ENCODE peak calls at places on chromosomes 2 and 18, in seven cellular contexts. C is stimulated activated CD4-positive, alpha-beta T cell treated with anti-CD3 and anti-CD28 coated beads, TNF-alpha, amount 100 ng/mL, for 24 hours; P is HTR-8/SVneo; D is ELR; F is LoVo; W is Right ventricle myocardium inferior; N is PC-3. L is an unnamed sample.

GRCh38 chr2:159217661-159218060 is 68.8 kb downstream of the WDSUB1 start:
- DNase-seq in F (no peak), D (no peak), C (no peak), P (no peak), W (no peak), N (no peak), L (no peak)

GRCh38 chr2:15890936-15891905 is 49.1 kb upstream of the MYCN start:
- DNase-seq in P (peak), C (no peak), N (peak), F (no peak), D (no peak), W (no peak), L (no peak)

GRCh38 chr2:30287190-30287589 is 55.9 kb downstream of the LBH start:
- DNase-seq in C (no peak), W (no peak), N (no peak), P (no peak), F (no peak), D (no peak), L (no peak)

GRCh38 chr18:8424917-8425725 is 184.1 kb upstream of the RAB12 start:
- DNase-seq in N (peak), F (no peak), W (no peak), P (peak), C (no peak), D (peak), L (no peak)

GRCh38 chr2:218516614-218517013 is 51.5 kb downstream of the USP37 start:
- DNase-seq in C (no peak), D (peak), P (no peak), N (peak), W (no peak), F (no peak), L (no peak)

GRCh38 chr18:3454365-3455089 is 4.6 kb downstream of the TGIF1 start:
- DNase-seq in C (no peak), P (no peak), D (peak), W (no peak), F (peak), N (peak), L (no peak)

GRCh38 chr2:27724905-27725693 is 46.4 kb upstream of the MRPL33 start:
- DNase-seq in N (no peak), C (no peak), D (peak), W (no peak), F (no peak), P (no peak), L (no peak)

GRCh38 chr18:46019956-46020355 is 52.1 kb downstream of the PSTPIP2 start:
- DNase-seq in N (no peak), P (no peak), D (no peak), C (no peak), F (no peak), W (no peak), L (no peak)

GRCh38 chr18:45962461-45962860 is 4.7 kb downstream of the EPG5 start:
- DNase-seq in P (no peak), N (peak), D (peak), C (peak), F (no peak), W (no peak), L (no peak)

GRCh38 chr2:110095994-110096633 is 19.5 kb downstream of the MALL start:
- DNase-seq in F (no peak), P (no peak), N (no peak), W (no peak), C (no peak), D (no peak), L (no peak)

GRCh38 chr2:96788393-96789244 is 27.4 kb upstream of the CNNM3 start:
- DNase-seq in N (peak), F (peak), C (no peak), W (peak), P (peak), D (no peak), L (no peak)

GRCh38 chr2:117856415-117857210 is 42.1 kb downstream of the DDX18 start:
- DNase-seq in W (no peak), P (peak), N (peak), C (no peak), F (peak), D (peak), L (no peak)

GRCh38 chr2:106516864-106517263 is 29.7 kb downstream of the CD8B2 start:
- DNase-seq in D (no peak), P (no peak), W (no peak), N (no peak), F (no peak), C (no peak), L (no peak)

GRCh38 chr2:10709290-10709939 is 12.0 kb upstream of the ATP6V1C2 start:
- DNase-seq in N (peak), F (peak), W (no peak), C (no peak), P (peak), D (peak), L (no peak)

GRCh38 chr2:58207189-58207588 is 33.9 kb downstream of the FANCL start:
- DNase-seq in P (no peak), W (no peak), D (no peak), F (no peak), C (no peak), N (no peak), L (no peak)

GRCh38 chr2:241860184-241861078 is 1.7 kb upstream of the PDCD1 start:
- DNase-seq in W (peak), C (no peak), F (no peak), D (peak), P (no peak), N (no peak), L (no peak)

GRCh38 chr2:226631671-226632070 is 167.9 kb downstream of the IRS1 start:
- DNase-seq in P (no peak), F (no peak), W (no peak), C (no peak), N (no peak), D (no peak), L (no peak)

GRCh38 chr18:36899289-36899688 is 70.4 kb downstream of the KIAA1328 start:
- DNase-seq in N (peak), P (no peak), D (peak), F (no peak), C (no peak), W (no peak), L (no peak)